ENCODE peak calls at places on chromosomes 11 and 22, in five cellular contexts. S is fibroblast of lung, A is spleen, L is lung, T is upper lobe of right lung. H is an unnamed sample. For H3K27me3, the result is how much of the 10 kb centered on the place peaks cover.

GRCh38 chr11:108324587-108324986 is 101.7 kb downstream of the ATM start:
- DNase-seq in L (no peak), T (no peak), A (no peak), S (peak), H (peak)

GRCh38 chr11:3346587-3346986 is 32.4 kb downstream of the ZNF195 start:
- DNase-seq in T (no peak), S (no peak), A (no peak), L (no peak), H (no peak)

GRCh38 chr11:88337342-88338222 is at the start of gene CTSC:
- DNase-seq in S (peak), T (peak), L (peak), A (peak), H (peak)

GRCh38 chr11:123654566-123655081 is at the start of gene SCN3B:
- DNase-seq in L (peak), T (peak), A (no peak), S (peak), H (peak)

GRCh38 chr22:41256898-41257260 is 16.1 kb upstream of the CHADL start:
- DNase-seq in A (no peak), T (no peak), S (peak), L (no peak), H (no peak)

GRCh38 chr11:11416502-11416901 is 63.5 kb upstream of the CSNK2A3 start:
- DNase-seq in A (no peak), L (no peak), T (no peak), S (peak), H (no peak)

GRCh38 chr11:108197351-108197750 is 25.1 kb downstream of the NPAT start:
- DNase-seq in L (no peak), A (no peak), S (no peak), T (no peak), H (no peak)

GRCh38 chr11:68340784-68341556 is 28.6 kb downstream of the LRP5 start:
- DNase-seq in T (no peak), S (no peak), A (no peak), L (no peak), H (peak)

GRCh38 chr11:119699227-119699626 is 29.8 kb downstream of the NECTIN1 start:
- DNase-seq in L (no peak), A (no peak), S (no peak), T (peak), H (peak)

GRCh38 chr11:132028380-132029240 is 658.2 kb downstream of the NTM start:
- DNase-seq in A (no peak), T (no peak), S (no peak), L (no peak), H (peak)

GRCh38 chr22:49155809-49156580 is 671.7 kb downstream of the BRD1 start:
- DNase-seq in L (no peak), A (no peak), S (no peak), T (no peak), H (no peak)

GRCh38 chr11:130418756-130419155 is 9.7 kb downstream of the ADAMTS8 start:
- DNase-seq in A (no peak), S (peak), T (peak), L (no peak), H (no peak)

GRCh38 chr22:40412441-40412840 is 42.0 kb downstream of the SGSM3 start:
- DNase-seq in T (no peak), A (peak), L (no peak), S (no peak), H (no peak)

GRCh38 chr11:42338056-42338455 is 878.6 kb upstream of the LRRC4C start:
- DNase-seq in L (no peak), T (no peak), A (no peak), S (peak), H (no peak)

GRCh38 chr22:46595545-46595944 is 24.6 kb upstream of the GRAMD4 start:
- DNase-seq in T (peak), S (no peak), L (no peak), A (peak), H (no peak)

GRCh38 chr11:86802601-86803051 is 2.3 kb downstream of the PRSS23 start:
- DNase-seq in L (no peak), T (no peak), S (peak), A (no peak), H (peak)

DNA sequence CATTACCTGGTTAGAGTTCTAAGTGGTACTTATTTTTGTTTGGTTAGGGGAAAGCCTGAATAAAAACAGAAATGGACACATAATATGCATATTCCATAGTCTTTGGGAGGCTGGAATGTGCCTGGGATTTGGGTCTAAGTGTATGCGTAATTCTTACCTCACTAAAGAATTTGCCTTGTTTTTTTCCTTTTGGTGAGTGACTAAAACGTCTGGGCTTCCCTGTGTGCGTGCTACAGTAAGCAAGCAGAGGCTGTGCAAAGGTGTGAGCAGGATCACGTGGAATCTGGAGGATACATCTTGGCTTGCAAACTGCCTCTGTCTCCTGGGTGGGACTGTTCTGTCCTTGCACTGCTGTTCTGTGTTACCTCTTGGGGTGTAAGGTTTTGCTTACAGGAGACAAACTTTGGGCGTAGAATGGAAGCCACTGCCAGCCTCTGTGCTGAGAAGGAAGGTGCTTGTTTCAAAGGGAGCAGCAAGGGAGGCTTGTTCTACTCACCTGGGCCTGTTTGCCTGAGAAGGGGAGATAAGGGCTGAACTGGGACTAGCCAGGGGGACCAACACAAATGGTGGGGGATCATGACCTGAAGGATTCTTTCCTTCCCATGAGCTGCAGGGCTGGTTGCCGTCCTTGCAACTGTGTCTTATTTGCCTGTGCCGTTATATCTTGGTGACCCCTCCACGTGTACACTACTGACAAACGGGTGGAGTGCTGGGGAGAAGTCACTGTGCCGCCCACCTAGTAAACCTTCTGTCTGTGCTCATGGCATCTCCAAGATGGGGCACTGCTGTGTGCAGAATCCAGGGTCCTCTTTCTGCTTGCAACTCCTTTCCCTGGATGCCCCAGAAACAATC is 4.5 kb downstream of the NEAT1 start:
- DNase-seq in T (peak), A (peak), L (peak), S (peak), H (peak)
- H3K4me3 ChIP-seq in T (peak), A (peak), L (peak), S (peak), H (no peak)

GRCh38 chr22:18970180-18970947 is 34.3 kb upstream of the PRODH start:
- DNase-seq in L (no peak), S (peak), T (peak), A (peak), H (no peak)
- TF ChIP-seq CTCF in L (no peak), S (no peak), T (no peak), A (no peak), H (peak)

DNA sequence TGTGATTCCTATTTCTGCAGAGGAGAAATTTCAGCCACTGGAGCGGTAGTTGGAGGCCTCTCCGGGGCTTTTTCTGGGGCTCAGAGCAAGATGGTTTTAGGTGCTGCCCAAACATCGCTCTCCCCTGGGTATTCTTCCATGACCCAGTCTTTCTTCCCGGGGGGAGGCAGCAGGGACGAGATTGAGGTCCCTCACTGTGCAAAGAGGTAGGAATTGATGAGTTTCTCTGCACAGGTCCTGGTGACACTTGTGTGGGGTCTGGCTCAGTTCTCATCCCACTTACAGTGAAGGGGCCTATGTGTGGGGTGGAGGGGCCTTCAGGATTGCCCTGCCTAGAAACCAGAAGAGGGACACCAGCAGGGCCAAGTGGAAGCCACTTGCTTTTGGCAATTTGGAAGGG is 138.6 kb upstream of the SYT13 start:
- DNase-seq in S (no peak), T (no peak), L (no peak), A (no peak), H (no peak)
- H3K27me3 ChIP-seq in S (under half), T (under half), L (under half), A (under half), H (under half)

GRCh38 chr11:33530824-33531223 is 169.8 kb downstream of the C11orf91 start:
- DNase-seq in T (no peak), A (no peak), L (no peak), S (peak), H (no peak)
- H3K4me3 ChIP-seq in T (no peak), A (no peak), L (no peak), S (no peak), H (no peak)

DNA sequence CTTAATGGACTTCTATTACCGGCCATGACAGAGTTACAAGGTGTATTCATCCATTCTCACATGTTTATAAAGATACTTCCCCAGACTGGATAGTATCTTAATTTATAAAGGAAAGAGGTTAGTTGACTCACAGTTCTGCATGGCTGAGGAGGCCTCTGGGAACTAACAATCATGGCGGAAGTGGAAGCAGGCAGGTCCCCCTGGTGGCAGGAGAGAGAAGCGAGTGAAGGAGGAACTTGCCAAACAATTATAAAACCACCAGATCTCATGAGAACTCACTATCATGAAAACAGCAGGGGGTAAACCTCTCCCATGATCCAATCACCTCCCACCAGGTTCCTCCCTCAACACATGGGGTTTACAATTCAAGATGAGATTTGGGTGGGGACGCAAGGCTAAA is 170.0 kb upstream of the PDGFD start:
- DNase-seq in T (no peak), S (no peak), A (no peak), L (no peak), H (no peak)
- TF ChIP-seq CTCF in T (no peak), S (no peak), A (no peak), L (no peak), H (peak)

DNA sequence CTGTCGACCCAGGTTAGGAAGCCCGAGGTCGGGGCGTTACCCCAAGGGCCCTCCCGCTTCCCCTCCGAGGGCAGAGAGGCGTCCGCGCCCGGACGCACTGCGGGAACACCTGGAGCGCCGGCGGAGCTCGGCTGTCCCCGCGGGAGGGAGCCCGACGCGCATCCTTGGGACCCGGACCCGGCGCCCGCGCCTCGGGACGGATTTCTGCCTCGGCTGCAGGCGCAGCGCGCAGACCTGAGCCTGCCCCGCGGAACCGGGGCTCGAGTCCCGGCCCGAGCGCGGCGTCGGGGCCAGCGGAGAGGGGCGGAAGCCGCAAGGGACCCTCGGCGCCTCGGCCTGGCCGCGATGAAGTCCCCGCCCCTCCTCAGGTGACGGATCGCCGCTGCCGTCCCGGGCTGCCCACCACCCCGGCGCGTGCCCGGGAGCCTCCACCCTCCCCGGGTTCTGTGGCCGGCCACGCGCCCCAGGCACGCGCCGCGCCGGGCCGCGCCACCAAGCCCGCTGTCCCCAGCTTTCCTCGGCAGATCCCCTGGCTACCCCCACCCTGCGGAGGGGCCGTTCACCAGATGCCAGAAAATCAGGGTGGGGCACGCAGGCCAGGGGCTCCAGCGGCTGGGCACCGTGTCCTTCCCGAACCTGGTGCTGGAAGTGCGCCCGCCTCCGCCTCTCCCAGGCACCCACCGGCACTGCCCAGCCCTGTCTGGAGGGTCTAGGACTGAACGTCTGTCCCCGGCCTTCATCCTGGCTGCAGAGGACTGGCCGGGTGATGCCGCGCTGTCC is 407 bp downstream of the GLB1L3 start:
- DNase-seq in S (no peak), A (no peak), T (no peak), L (no peak), H (no peak)
- H3K27me3 ChIP-seq in S (half or more), A (half or more), T (half or more), L (under half), H (under half)

GRCh38 chr22:22229683-22230420 is 14.7 kb upstream of the VPREB1 start:
- DNase-seq in T (no peak), L (no peak), A (no peak), S (no peak), H (no peak)

GRCh38 chr22:22235564-22235963 is 9.0 kb upstream of the VPREB1 start:
- DNase-seq in L (no peak), A (no peak), S (no peak), T (no peak), H (peak)

GRCh38 chr22:22228921-22229320 is 15.7 kb upstream of the VPREB1 start:
- DNase-seq in S (no peak), T (no peak), L (no peak), A (no peak), H (no peak)

GRCh38 chr22:22230438-22230837 is 14.1 kb upstream of the VPREB1 start:
- DNase-seq in L (no peak), S (no peak), A (no peak), T (no peak), H (no peak)

DNA sequence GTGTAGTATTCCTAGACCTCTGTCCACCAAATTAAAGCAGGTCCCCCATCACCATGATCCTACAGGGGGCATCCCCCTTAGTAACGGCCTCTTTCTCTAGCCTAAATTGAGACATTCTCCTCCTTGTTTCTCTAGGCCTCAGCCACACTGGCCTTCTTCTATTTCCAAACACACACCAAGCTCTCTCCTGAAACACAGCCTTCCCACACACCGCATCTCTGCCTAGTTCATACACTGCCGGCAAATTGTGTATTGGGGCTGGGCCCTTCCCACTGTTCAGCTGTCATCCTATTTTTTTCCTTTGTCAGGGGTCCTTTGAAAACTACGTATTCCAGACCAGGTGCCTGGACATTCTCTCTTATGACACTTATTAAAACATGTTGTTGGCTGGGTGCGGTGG is 11.5 kb upstream of the VPREB1 start:
- DNase-seq in L (no peak), S (no peak), A (no peak), T (no peak), H (no peak)
- H3K4me3 ChIP-seq in L (no peak), S (no peak), A (no peak), T (no peak), H (no peak)

GRCh38 chr11:128830836-128831780 is 36.0 kb downstream of the KCNJ1 start:
- DNase-seq in A (peak), T (peak), S (peak), L (peak), H (peak)
- TF ChIP-seq CTCF in A (peak), T (peak), S (peak), L (peak), H (peak)

GRCh38 chr22:25953276-25953675 is 211.3 kb downstream of the MYO18B start:
- DNase-seq in A (no peak), L (no peak), T (no peak), S (no peak), H (no peak)

GRCh38 chr22:25950101-25950500 is 208.1 kb downstream of the MYO18B start:
- DNase-seq in S (no peak), T (no peak), A (no peak), L (no peak), H (no peak)

GRCh38 chr22:25956801-25957200 is 212.5 kb upstream of the SEZ6L start:
- DNase-seq in S (no peak), A (no peak), T (no peak), L (no peak), H (no peak)

GRCh38 chr22:25955323-25955722 is 213.3 kb downstream of the MYO18B start:
- DNase-seq in T (no peak), L (no peak), A (no peak), S (no peak), H (no peak)

GRCh38 chr22:25953919-25954318 is 211.9 kb downstream of the MYO18B start:
- DNase-seq in A (no peak), L (no peak), S (no peak), T (no peak), H (no peak)
- H3K27me3 ChIP-seq in A (under half), L (under half), S (under half), T (under half), H (under half)

DNA sequence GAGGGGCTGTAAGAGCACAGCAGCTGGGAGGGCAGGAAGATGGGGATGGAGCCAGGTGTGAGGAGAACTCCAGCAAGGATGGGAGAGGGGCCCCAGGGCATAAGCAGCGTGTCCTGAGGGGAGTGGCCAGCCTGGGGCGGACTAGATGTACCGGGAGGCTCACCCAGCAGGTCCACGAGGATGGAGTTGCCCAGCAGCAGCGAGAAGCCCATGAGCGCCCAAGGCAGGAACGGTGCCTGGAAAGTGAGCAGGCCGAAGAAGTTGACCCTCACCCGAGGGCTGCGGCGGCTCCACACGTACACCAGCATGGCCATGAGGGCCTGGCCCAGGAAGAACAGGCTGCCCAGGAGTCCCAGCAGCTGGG is 1.3 kb downstream of the DERL3 start:
- DNase-seq in T (no peak), S (no peak), L (no peak), A (peak), H (no peak)
- H3K4me3 ChIP-seq in T (no peak), S (no peak), L (no peak), A (no peak), H (no peak)

H was measured in bronchial epithelial cell.